ENCODE peak calls at places on chromosomes 1 and 21, in seven cellular contexts. B is PC-9, Z is GM13977, X is HCT116, C is mesothelial cell of epicardium, H is dorsolateral prefrontal cortex, P is Peyer's patch. O is an unnamed sample.

GRCh38 chr1:57082711-57083439 is 117.1 kb upstream of the C8B start:
- DNase-seq in C (no peak), Z (no peak), H (no peak), X (no peak), B (no peak), P (no peak), O (no peak)

GRCh38 chr1:113930499-113931161 is 1.5 kb downstream of the HIPK1 start:
- DNase-seq in X (no peak), C (no peak), B (peak; percentile 62), Z (peak; percentile 58), H (no peak), P (peak; percentile 68), O (peak; percentile 18)

GRCh38 chr1:95753382-95754016 is 519.5 kb downstream of the RWDD3 start:
- DNase-seq in C (no peak), B (no peak), H (no peak), Z (no peak), X (no peak), P (no peak), O (no peak)

GRCh38 chr1:222821239-222821638 is 6.4 kb downstream of the DISP1 start:
- DNase-seq in H (no peak), P (no peak), Z (no peak), C (no peak), X (no peak), B (no peak), O (no peak)

GRCh38 chr1:3146458-3146857 is 77.5 kb downstream of the PRDM16 start:
- DNase-seq in H (no peak), B (no peak), X (no peak), P (no peak), Z (no peak), C (no peak), O (no peak)

GRCh38 chr1:232221790-232222499 is 408.0 kb downstream of the SIPA1L2 start:
- DNase-seq in H (no peak), B (peak; percentile 88), P (no peak), C (no peak), Z (no peak), X (peak; percentile 16), O (no peak)

GRCh38 chr1:244084763-244085162 is 33.7 kb downstream of the ZBTB18 start:
- DNase-seq in P (no peak), Z (no peak), C (no peak), B (no peak), X (no peak), H (no peak), O (no peak)

GRCh38 chr1:207997486-207998268 is 86.8 kb upstream of the CD34 start:
- DNase-seq in C (peak; percentile 69), H (peak; percentile 72), B (no peak), X (peak; percentile 41), P (peak; percentile 88), Z (peak; percentile 70), O (peak; percentile 82)

GRCh38 chr1:41626616-41627375 is 142.3 kb upstream of the EDN2 start:
- DNase-seq in P (peak; percentile 39), C (no peak), H (no peak), Z (no peak), X (peak; percentile 19), B (peak; percentile 90), O (peak; percentile 57)

GRCh38 chr1:14362331-14362730 is 236.2 kb upstream of the KAZN start:
- DNase-seq in H (no peak), X (no peak), C (no peak), P (no peak), B (no peak), Z (no peak), O (no peak)

GRCh38 chr1:239833709-239834108 is 258.0 kb upstream of the FMN2 start:
- DNase-seq in B (no peak), H (no peak), P (no peak), C (no peak), X (no peak), Z (no peak), O (no peak)

GRCh38 chr21:15967661-15968060 is 237.9 kb downstream of the USP25 start:
- DNase-seq in Z (no peak), P (no peak), X (no peak), B (no peak), C (no peak), H (no peak), O (no peak)

GRCh38 chr21:35792569-35792968 is 267.8 kb downstream of the SETD4 start:
- DNase-seq in C (no peak), H (no peak), B (no peak), X (no peak), Z (no peak), P (no peak), O (no peak)

GRCh38 chr1:232389744-232390143 is 240.2 kb downstream of the SIPA1L2 start:
- DNase-seq in B (no peak), Z (no peak), C (no peak), H (no peak), X (no peak), P (no peak), O (no peak)

GRCh38 chr1:154967331-154967950 is 3.1 kb downstream of the SHC1 start:
- DNase-seq in H (no peak), C (no peak), X (no peak), B (no peak), Z (no peak), P (no peak), O (no peak)

DNA sequence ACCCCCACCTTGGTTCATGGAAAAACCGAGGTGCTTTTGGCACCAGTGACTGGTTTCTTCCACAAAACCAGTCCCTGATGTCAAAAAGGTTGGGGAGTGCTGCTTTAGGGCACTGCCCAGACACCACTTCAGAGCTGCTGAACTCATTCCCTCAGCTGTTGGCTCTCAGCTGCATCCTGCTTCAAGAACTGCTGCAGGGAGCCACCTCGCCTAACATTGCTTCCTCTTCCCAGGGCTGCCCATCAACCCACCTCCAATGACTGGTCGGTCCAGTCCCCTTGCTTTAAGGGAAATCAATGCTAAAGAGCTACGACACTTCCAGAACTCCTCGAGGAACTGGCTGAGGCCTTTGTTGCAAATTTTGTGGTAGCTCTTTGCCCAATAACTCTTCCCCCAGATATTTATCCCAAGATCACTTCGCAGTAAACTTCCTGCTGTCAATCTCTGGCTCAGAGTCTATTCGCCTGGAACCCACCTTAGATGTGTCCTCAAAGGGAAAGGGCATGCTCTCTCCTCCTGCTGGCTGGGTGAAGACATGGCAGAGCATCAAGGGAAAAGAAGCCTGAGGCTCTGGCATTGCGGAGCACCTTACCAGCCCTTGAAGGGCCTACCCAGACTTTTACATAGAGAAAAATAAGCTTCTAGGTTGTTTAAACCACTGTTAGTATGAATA is 29.0 kb downstream of the C1orf52 start:
- DNase-seq in H (no peak), C (no peak), B (no peak), P (no peak), Z (no peak), X (peak; percentile 29), O (peak; percentile 19)
- TF ChIP-seq CTCF in H (no peak), C (no peak), B (peak; percentile 47), P (peak; percentile 36), Z (peak; percentile 34), X (peak; percentile 55), O (peak; percentile 56)

GRCh38 chr1:212920895-212921294 is 29.4 kb upstream of the VASH2 start:
- DNase-seq in P (no peak), C (no peak), B (no peak), X (no peak), H (no peak), Z (peak; percentile 51), O (no peak)
- TF ChIP-seq CTCF in P (peak; percentile 33), C (no peak), B (no peak), X (peak; percentile 66), H (peak; percentile 37), Z (peak; percentile 71), O (peak; percentile 27)

GRCh38 chr1:38075191-38075590 is 28.6 kb upstream of the POU3F1 start:
- DNase-seq in H (no peak), C (no peak), Z (no peak), X (no peak), B (no peak), P (no peak), O (no peak)
- TF ChIP-seq CTCF in H (no peak), C (no peak), Z (no peak), X (no peak), B (no peak), P (no peak), O (no peak)

GRCh38 chr1:9942399-9942938 is 722 bp downstream of the LZIC start:
- DNase-seq in Z (peak; percentile 72), B (peak; percentile 32), P (peak; percentile 74), X (no peak), C (no peak), H (no peak), O (peak; percentile 6)
- TF ChIP-seq CTCF in Z (peak; percentile 58), B (peak; percentile 72), P (peak; percentile 68), X (peak; percentile 68), C (peak; percentile 57), H (peak; percentile 52), O (no peak)

GRCh38 chr21:17931080-17931479 is 111.9 kb upstream of the C21orf91 start:
- DNase-seq in C (no peak), X (peak; percentile 24), H (no peak), Z (no peak), B (no peak), P (no peak), O (no peak)
- TF ChIP-seq CTCF in C (peak; percentile 48), X (peak; percentile 68), H (no peak), Z (peak; percentile 33), B (peak; percentile 62), P (no peak), O (no peak)

DNA sequence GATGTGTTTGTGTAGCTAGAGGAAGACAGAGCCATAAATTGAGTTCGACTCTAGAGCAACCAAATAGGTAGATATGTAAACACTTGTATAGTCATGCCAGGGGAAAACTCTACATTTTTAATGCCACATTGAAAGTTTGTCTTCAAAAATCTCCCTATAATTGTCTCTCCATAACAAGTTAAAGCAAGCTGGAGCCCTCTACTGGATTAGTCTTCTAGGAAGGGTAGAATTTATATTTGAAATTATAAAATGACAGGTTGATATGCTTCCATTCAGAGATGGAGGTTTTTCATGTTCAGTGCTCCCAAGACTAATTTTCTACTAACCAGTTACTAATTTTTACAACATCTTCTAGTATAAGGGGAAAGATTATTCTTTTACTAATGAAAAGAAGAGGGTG is 13.1 kb upstream of the COL24A1 start:
- DNase-seq in Z (no peak), C (no peak), P (no peak), B (no peak), H (no peak), X (no peak), O (no peak)
- TF ChIP-seq CTCF in Z (no peak), C (no peak), P (no peak), B (peak; percentile 30), H (no peak), X (peak; percentile 30), O (no peak)

DNA sequence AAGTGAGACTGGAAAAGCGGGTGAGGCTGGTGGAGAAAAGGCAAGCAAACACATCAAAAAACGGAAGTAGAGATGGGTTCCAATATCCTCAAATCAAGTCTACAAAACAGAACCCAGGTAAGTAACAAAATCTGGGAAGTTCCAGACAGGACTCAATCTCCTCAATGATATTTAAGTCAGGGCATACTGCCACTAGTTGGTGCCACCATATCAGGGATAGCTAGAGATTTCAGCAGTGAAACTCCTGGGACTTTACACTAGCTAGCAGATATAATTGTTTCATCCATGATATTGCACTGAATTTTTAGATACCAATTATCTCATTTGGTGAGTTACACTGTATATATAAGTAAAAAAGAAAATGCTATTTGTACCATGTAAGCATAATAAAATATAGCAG is 52.0 kb downstream of the EYA3 start:
- DNase-seq in B (no peak), X (no peak), C (no peak), Z (no peak), P (no peak), H (no peak), O (no peak)
- TF ChIP-seq CTCF in B (no peak), X (no peak), C (no peak), Z (no peak), P (peak; percentile 39), H (no peak), O (no peak)

O was measured in Calu3.